ENCODE peak calls at places on chromosomes 16 and 17, in seven cellular contexts. N is A549; G is AG09319; X is activated CD8-positive, alpha-beta T cell treated with anti-CD3 and anti-CD28 coated beads for 36 hours; M is HFFc6; I is kidney; P is A673. Y is an unnamed sample.

GRCh38 chr17:33292184-33292980 is 713 bp downstream of the ASIC2 start:
- DNase-seq in N (peak), G (no peak), X (no peak), M (no peak), I (peak), P (peak), Y (peak)

GRCh38 chr16:84699712-84700517 is at the start of gene USP10:
- DNase-seq in N (peak), G (peak), X (peak), M (peak), I (peak), P (peak), Y (peak)

GRCh38 chr16:24977673-24978065 is 37.5 kb downstream of the ARHGAP17 start:
- DNase-seq in N (no peak), G (no peak), X (no peak), M (peak), I (no peak), P (peak), Y (no peak)

GRCh38 chr17:333626-334396 is 18.8 kb downstream of the RPH3AL start:
- DNase-seq in N (no peak), G (no peak), X (peak), M (no peak), I (peak), P (no peak), Y (no peak)

GRCh38 chr16:49352923-49353322 is 20.7 kb upstream of the C16orf78 start:
- DNase-seq in N (no peak), G (no peak), X (no peak), M (no peak), I (no peak), P (peak), Y (no peak)

GRCh38 chr17:9612016-9612415 is 33.3 kb upstream of the USP43 start:
- DNase-seq in N (no peak), G (no peak), X (no peak), M (no peak), I (no peak), P (no peak), Y (no peak)

GRCh38 chr17:15091825-15092224 is 173.3 kb downstream of the PMP22 start:
- DNase-seq in N (no peak), G (no peak), X (no peak), M (no peak), I (no peak), P (peak), Y (no peak)

GRCh38 chr16:67112591-67113399 is 3.1 kb downstream of the PHAF1 start:
- DNase-seq in N (no peak), G (no peak), X (no peak), M (no peak), I (no peak), P (no peak), Y (no peak)

GRCh38 chr17:68248886-68249872 is 1.3 kb downstream of the AMZ2 start:
- DNase-seq in N (no peak), G (no peak), X (peak), M (no peak), I (no peak), P (no peak), Y (no peak)

GRCh38 chr17:11803226-11803625 is 194.0 kb downstream of the ZNF18 start:
- DNase-seq in N (no peak), G (no peak), X (no peak), M (no peak), I (no peak), P (peak), Y (no peak)

GRCh38 chr17:32944248-32945020 is 16.5 kb downstream of the TMEM98 start:
- DNase-seq in N (no peak), G (no peak), X (no peak), M (peak), I (no peak), P (no peak), Y (no peak)

GRCh38 chr17:18246880-18247612 is 11.5 kb downstream of the FLII start:
- DNase-seq in N (peak), G (no peak), X (peak), M (peak), I (peak), P (peak), Y (peak)

GRCh38 chr17:4450710-4451316 is 17.1 kb downstream of the SPNS3 start:
- DNase-seq in N (no peak), G (no peak), X (no peak), M (no peak), I (no peak), P (no peak), Y (no peak)

GRCh38 chr16:54370653-54371052 is 84.1 kb upstream of the IRX3 start:
- DNase-seq in N (no peak), G (no peak), X (peak), M (no peak), I (no peak), P (no peak), Y (no peak)

GRCh38 chr16:89363621-89364393 is 126.6 kb downstream of the ANKRD11 start:
- DNase-seq in N (peak), G (no peak), X (peak), M (peak), I (peak), P (peak), Y (no peak)

GRCh38 chr17:13953871-13954270 is 115.4 kb upstream of the COX10 start:
- DNase-seq in N (no peak), G (no peak), X (no peak), M (peak), I (no peak), P (no peak), Y (no peak)

GRCh38 chr16:27676807-27677206 is 126.9 kb downstream of the KATNIP start:
- DNase-seq in N (no peak), G (no peak), X (no peak), M (peak), I (no peak), P (no peak), Y (no peak)

GRCh38 chr16:27677300-27677699 is 127.4 kb downstream of the KATNIP start:
- DNase-seq in N (peak), G (no peak), X (no peak), M (peak), I (no peak), P (no peak), Y (no peak)

GRCh38 chr16:27665881-27666280 is 115.9 kb downstream of the KATNIP start:
- DNase-seq in N (no peak), G (no peak), X (no peak), M (no peak), I (no peak), P (no peak), Y (no peak)

GRCh38 chr16:27670071-27670825 is 120.3 kb downstream of the KATNIP start:
- DNase-seq in N (no peak), G (no peak), X (no peak), M (no peak), I (no peak), P (no peak), Y (no peak)

DNA sequence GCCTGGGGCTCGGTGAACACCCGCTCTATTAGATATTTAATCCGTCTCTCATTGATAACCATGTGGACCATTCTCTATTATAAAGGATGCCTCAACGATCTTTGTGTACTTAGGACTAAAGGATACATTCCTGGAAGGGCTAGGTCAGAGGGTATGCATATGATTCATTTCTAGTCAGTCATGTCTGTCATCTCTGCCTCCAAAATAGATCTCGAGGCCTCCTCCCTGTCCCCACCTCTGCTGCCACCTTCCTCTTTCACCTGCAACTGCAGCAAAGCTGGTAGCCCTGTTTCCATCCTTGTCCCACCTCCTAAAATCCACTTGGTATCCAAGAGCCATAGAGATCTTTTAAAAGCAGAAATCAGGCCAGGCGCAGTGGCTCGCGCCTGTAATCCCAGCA is 121.5 kb downstream of the KATNIP start:
- DNase-seq in N (peak), G (no peak), X (no peak), M (no peak), I (no peak), P (no peak), Y (no peak)
- TF ChIP-seq CTCF in N (no peak), G (no peak), X (no peak), M (no peak), I (no peak), P (no peak), Y (no peak)

GRCh38 chr17:16919663-16920627 is 52.0 kb downstream of the TNFRSF13B start:
- DNase-seq in N (no peak), G (no peak), X (no peak), M (no peak), I (no peak), P (peak), Y (no peak)
- TF ChIP-seq CTCF in N (no peak), G (no peak), X (no peak), M (peak), I (no peak), P (peak), Y (no peak)

GRCh38 chr17:82518826-82519810 is at the start of gene FOXK2:
- DNase-seq in N (peak), G (peak), X (peak), M (peak), I (peak), P (peak), Y (peak)
- TF ChIP-seq CTCF in N (no peak), G (no peak), X (no peak), M (no peak), I (no peak), P (no peak), Y (no peak)

DNA sequence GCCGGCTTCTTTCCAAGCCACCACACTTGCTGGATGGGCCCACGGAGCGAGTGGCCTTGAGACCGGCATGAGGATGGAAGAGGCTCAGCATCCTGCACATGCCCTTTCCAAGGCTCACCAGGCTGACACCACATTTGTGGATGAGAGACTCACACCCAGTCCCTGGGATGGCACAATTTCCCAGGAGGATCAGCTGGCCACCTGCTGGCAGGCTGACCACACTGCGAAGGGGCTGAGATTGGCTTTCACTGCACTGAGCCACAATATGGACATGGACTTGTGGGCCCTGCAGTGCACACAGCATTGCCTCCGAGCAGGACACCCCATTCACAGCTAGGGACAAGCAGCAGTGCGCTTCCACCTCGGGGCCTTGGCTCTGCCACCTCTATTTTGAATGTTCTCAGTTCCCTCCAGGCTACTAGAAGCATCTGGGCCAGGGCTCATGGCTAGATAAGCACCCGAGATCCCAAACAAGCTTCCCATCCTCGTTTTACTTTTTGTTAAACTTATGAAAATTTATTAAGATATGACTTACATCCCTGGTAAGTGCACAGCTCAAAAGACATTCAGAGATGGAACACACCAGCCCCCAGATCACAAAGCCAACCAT is 25.3 kb upstream of the KSR1 start:
- DNase-seq in N (peak), G (peak), X (no peak), M (peak), I (no peak), P (peak), Y (no peak)
- TF ChIP-seq CTCF in N (peak), G (peak), X (peak), M (peak), I (peak), P (peak), Y (peak)